ENCODE peak calls at places on chromosomes 4 and X, in four cellular contexts. One of them, this sample, is unnamed.

GRCh38 chr4:123484291-123484926 is 87.8 kb downstream of the SPRY1 start:
- DNase-seq in HepG2: peak; percentile 51
- DNase-seq in GM12878: no peak
- DNase-seq in K562: no peak
- DNase-seq in this sample: no peak

GRCh38 chrX:152399395-152399794 is 51.7 kb downstream of the GABRA3 start:
- DNase-seq in HepG2: no peak
- DNase-seq in GM12878: no peak
- DNase-seq in K562: no peak
- DNase-seq in this sample: no peak

GRCh38 chrX:56219702-56220101 is 12.5 kb upstream of the KLF8 start:
- DNase-seq in HepG2: peak; percentile 0
- DNase-seq in GM12878: no peak
- DNase-seq in K562: no peak
- DNase-seq in this sample: peak; percentile 26

GRCh38 chr4:53321151-53321987 is 44.5 kb downstream of the SCFD2 start:
- DNase-seq in HepG2: no peak
- DNase-seq in GM12878: no peak
- DNase-seq in K562: no peak
- DNase-seq in this sample: peak; percentile 4

GRCh38 chr4:27084685-27085356 is 224.2 kb downstream of the STIM2 start:
- DNase-seq in HepG2: no peak
- DNase-seq in GM12878: no peak
- DNase-seq in K562: peak; percentile 70
- DNase-seq in this sample: peak; percentile 76

GRCh38 chrX:154545673-154546274 is 872 bp downstream of the G6PD start:
- DNase-seq in HepG2: no peak
- DNase-seq in GM12878: no peak
- DNase-seq in K562: no peak
- DNase-seq in this sample: no peak

GRCh38 chr4:56259595-56259994 is 127.7 kb downstream of the AASDH start:
- DNase-seq in HepG2: no peak
- DNase-seq in GM12878: no peak
- DNase-seq in K562: no peak
- DNase-seq in this sample: no peak

GRCh38 chrX:24890677-24891076 is 125.1 kb downstream of the ARX start:
- DNase-seq in HepG2: peak; percentile 3
- DNase-seq in GM12878: no peak
- DNase-seq in K562: no peak
- DNase-seq in this sample: no peak

GRCh38 chr4:175419120-175419774 is 392.8 kb downstream of the GPM6A start:
- DNase-seq in HepG2: peak; percentile 13
- DNase-seq in GM12878: no peak
- DNase-seq in K562: no peak
- DNase-seq in this sample: no peak

GRCh38 chrX:69535661-69536060 is 31.5 kb downstream of the NALF2 start:
- DNase-seq in HepG2: no peak
- DNase-seq in GM12878: no peak
- DNase-seq in K562: no peak
- DNase-seq in this sample: no peak

GRCh38 chrX:137194164-137194563 is 160.4 kb upstream of the GPR101 start:
- DNase-seq in HepG2: peak; percentile 12
- DNase-seq in GM12878: peak; percentile 1
- DNase-seq in K562: peak; percentile 5
- DNase-seq in this sample: peak; percentile 68

GRCh38 chrX:44062842-44063241 is 89.7 kb upstream of the NDP start:
- DNase-seq in HepG2: no peak
- DNase-seq in GM12878: no peak
- DNase-seq in K562: no peak
- DNase-seq in this sample: no peak

GRCh38 chr4:163697121-163697520 is 202.6 kb downstream of the TMA16 start:
- DNase-seq in HepG2: no peak
- DNase-seq in GM12878: no peak
- DNase-seq in K562: no peak
- DNase-seq in this sample: no peak

GRCh38 chr4:123409301-123409700 is 12.7 kb downstream of the SPRY1 start:
- DNase-seq in HepG2: no peak
- DNase-seq in GM12878: no peak
- DNase-seq in K562: no peak
- DNase-seq in this sample: no peak

GRCh38 chr4:173766231-173766630 is 236.2 kb upstream of the HAND2 start:
- DNase-seq in HepG2: no peak
- DNase-seq in GM12878: no peak
- DNase-seq in K562: no peak
- DNase-seq in this sample: no peak

GRCh38 chrX:15631637-15632036 is 30.9 kb upstream of the ACE2 start:
- DNase-seq in HepG2: no peak
- DNase-seq in GM12878: no peak
- DNase-seq in K562: no peak
- DNase-seq in this sample: no peak

GRCh38 chrX:41518841-41519220 is 71.7 kb downstream of the NYX start:
- DNase-seq in HepG2: no peak
- DNase-seq in GM12878: no peak
- DNase-seq in K562: no peak
- DNase-seq in this sample: no peak

GRCh38 chr4:16067515-16067914 is 16.3 kb downstream of the PROM1 start:
- DNase-seq in HepG2: peak; percentile 52
- DNase-seq in GM12878: no peak
- DNase-seq in K562: no peak
- DNase-seq in this sample: no peak

GRCh38 chr4:41620594-41621256 is 82.8 kb downstream of the LIMCH1 start:
- DNase-seq in HepG2: no peak
- DNase-seq in GM12878: no peak
- DNase-seq in K562: no peak
- DNase-seq in this sample: peak; percentile 44

GRCh38 chrX:9378980-9379696 is 85.7 kb upstream of the TBL1X start:
- DNase-seq in HepG2: no peak
- DNase-seq in GM12878: no peak
- DNase-seq in K562: no peak
- DNase-seq in this sample: no peak

GRCh38 chrX:120840826-120841225 is 34.8 kb downstream of the CT47B1 start:
- DNase-seq in HepG2: no peak
- DNase-seq in GM12878: no peak
- DNase-seq in K562: no peak
- DNase-seq in this sample: no peak

GRCh38 chrX:48972214-48973164 is 845 bp upstream of the KCND1 start:
- DNase-seq in HepG2: peak; percentile 16
- DNase-seq in GM12878: no peak
- DNase-seq in K562: peak; percentile 67
- DNase-seq in this sample: peak; percentile 71

GRCh38 chr4:22500128-22500611 is 15.7 kb downstream of the ADGRA3 start:
- DNase-seq in HepG2: no peak
- DNase-seq in GM12878: no peak
- DNase-seq in K562: no peak
- DNase-seq in this sample: no peak

GRCh38 chr4:67922697-67923096 is 38.9 kb upstream of the TMPRSS11D start:
- DNase-seq in HepG2: no peak
- DNase-seq in GM12878: no peak
- DNase-seq in K562: no peak
- DNase-seq in this sample: no peak

GRCh38 chr4:155722816-155723499 is 35.9 kb upstream of the GUCY1B1 start:
- DNase-seq in HepG2: no peak
- DNase-seq in GM12878: no peak
- DNase-seq in K562: no peak
- DNase-seq in this sample: no peak

GRCh38 chr4:167234388-167234881 is at the start of gene SPOCK3:
- DNase-seq in HepG2: no peak
- DNase-seq in GM12878: no peak
- DNase-seq in K562: no peak
- DNase-seq in this sample: peak; percentile 71

GRCh38 chr4:127425911-127426310 is 206.8 kb upstream of the INTU start:
- DNase-seq in HepG2: no peak
- DNase-seq in GM12878: no peak
- DNase-seq in K562: no peak
- DNase-seq in this sample: no peak

DNA sequence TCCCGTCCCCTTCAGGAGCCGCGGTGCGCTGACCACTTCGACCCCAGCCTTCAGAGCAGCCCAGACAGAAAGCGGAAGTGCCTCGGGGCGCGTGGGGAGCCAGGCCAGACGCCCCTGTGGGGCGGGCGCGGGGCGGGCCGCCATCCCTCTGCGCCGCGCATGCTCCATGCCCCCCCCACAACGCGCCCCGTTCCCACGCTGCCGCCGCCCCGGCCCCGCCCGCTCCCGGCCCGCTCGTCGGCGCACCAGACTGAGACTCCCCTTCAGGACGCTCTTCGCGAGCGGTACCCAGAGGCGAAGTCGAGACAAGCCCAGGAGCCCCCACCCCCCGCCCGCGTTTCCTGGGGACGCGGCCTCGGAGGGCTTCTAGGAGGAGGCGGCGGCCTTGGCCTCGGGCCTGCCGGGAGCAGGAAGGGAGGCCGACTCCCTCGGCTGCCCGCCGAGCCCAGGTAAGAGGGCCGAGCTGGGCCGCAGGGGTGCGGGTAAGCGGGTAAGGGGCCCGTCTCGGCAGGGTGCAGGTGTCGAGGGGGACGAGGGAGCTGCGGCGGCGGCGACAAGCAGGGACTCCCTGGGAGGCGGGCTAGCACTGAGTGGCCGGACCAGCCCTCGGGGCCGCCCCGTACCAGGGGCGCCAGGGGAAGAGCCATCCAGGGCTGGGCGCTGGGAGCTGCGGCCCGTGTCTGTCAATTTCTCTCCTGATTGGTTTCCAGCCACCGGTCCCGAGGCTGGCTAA is at the start of gene ZFP92:
- DNase-seq in HepG2: no peak
- DNase-seq in GM12878: no peak
- DNase-seq in K562: peak; percentile 93
- DNase-seq in this sample: peak; percentile 19
- TF ChIP-seq EZH2 in HepG2: no peak
- TF ChIP-seq EZH2 in GM12878: no peak
- TF ChIP-seq EZH2 in K562: no peak
- TF ChIP-seq EZH2 in this sample: no peak

DNA sequence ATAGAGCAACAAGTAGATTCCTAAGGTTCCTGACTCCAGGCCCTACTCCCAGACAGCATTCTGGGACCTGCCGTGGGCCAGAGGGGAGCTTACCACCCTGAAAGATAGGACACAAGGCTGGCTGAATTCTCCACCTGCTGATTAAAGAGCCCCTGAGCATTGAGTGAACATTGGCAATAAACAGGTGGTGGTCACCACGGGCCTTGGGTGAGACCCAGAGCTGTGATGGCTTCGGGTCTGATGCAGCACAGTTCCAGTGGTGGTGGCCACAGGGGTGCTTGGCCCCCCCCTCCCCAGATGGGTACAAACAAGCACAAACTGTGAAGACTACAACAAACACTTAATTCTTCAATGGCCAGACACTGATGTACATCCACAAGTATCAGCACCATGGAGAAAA is 444.6 kb downstream of the GASK1B start:
- DNase-seq in HepG2: no peak
- DNase-seq in GM12878: no peak
- DNase-seq in K562: no peak
- DNase-seq in this sample: no peak
- TF ChIP-seq JUNB in HepG2: no peak
- TF ChIP-seq JUNB in GM12878: no peak
- TF ChIP-seq JUNB in K562: no peak
- TF ChIP-seq JUNB in this sample: no peak

DNA sequence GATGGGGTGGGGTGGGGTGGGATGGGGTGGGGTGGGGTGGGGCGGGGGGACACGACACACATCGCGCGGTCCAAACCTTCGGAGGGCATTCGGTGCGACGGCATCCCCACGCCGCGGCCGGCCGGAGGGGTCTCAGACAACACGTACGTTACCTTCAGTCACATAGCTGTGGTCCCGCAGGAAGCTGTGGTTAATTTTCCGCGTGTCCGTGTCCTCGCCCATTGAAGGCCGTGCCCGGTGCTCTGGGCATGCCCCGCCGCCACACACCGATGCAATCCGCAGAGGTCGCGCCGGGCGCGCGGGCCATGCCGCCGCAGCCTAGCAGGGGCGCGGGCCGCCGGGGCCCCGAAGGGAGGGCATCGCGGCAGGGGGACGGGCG is 417 bp downstream of the PPP2R2C start:
- DNase-seq in HepG2: no peak
- DNase-seq in GM12878: no peak
- DNase-seq in K562: no peak
- DNase-seq in this sample: no peak
- TF ChIP-seq EZH2 in HepG2: no peak
- TF ChIP-seq EZH2 in GM12878: no peak
- TF ChIP-seq EZH2 in K562: no peak
- TF ChIP-seq EZH2 in this sample: no peak

GRCh38 chr4:107625503-107625902 is 94.5 kb downstream of the PAPSS1 start:
- DNase-seq in HepG2: no peak
- DNase-seq in GM12878: no peak
- DNase-seq in K562: no peak
- DNase-seq in this sample: no peak
- TF ChIP-seq JUNB in HepG2: no peak
- TF ChIP-seq JUNB in GM12878: no peak
- TF ChIP-seq JUNB in K562: no peak
- TF ChIP-seq JUNB in this sample: no peak